ENCODE peak calls at places on chromosomes 12 and 14, in five cellular contexts. One of them, this sample, is unnamed.

GRCh38 chr14:78130356-78130755 is 39.8 kb upstream of the NRXN3 start:
- DNase-seq in IMR-90: no peak
- DNase-seq in mesenchymal stem cell: no peak
- DNase-seq in neuronal stem cell: no peak
- DNase-seq in H1: no peak
- DNase-seq in this sample: no peak

GRCh38 chr14:65369560-65369959 is 43.0 kb upstream of the FUT8 start:
- DNase-seq in IMR-90: no peak
- DNase-seq in mesenchymal stem cell: no peak
- DNase-seq in neuronal stem cell: no peak
- DNase-seq in H1: no peak
- DNase-seq in this sample: no peak

GRCh38 chr12:59005195-59005961 is 85.1 kb upstream of the LRIG3 start:
- DNase-seq in IMR-90: peak
- DNase-seq in mesenchymal stem cell: peak
- DNase-seq in neuronal stem cell: no peak
- DNase-seq in H1: no peak
- DNase-seq in this sample: no peak

GRCh38 chr12:42296503-42297109 is 29.3 kb downstream of the ZCRB1 start:
- DNase-seq in IMR-90: no peak
- DNase-seq in mesenchymal stem cell: peak
- DNase-seq in neuronal stem cell: no peak
- DNase-seq in H1: peak
- DNase-seq in this sample: peak

GRCh38 chr14:78446807-78447206 is 276.6 kb downstream of the NRXN3 start:
- DNase-seq in IMR-90: no peak
- DNase-seq in mesenchymal stem cell: no peak
- DNase-seq in neuronal stem cell: peak
- DNase-seq in H1: no peak
- DNase-seq in this sample: no peak

GRCh38 chr14:65360144-65360784 is 52.3 kb upstream of the FUT8 start:
- DNase-seq in IMR-90: no peak
- DNase-seq in mesenchymal stem cell: no peak
- DNase-seq in neuronal stem cell: no peak
- DNase-seq in H1: no peak
- DNase-seq in this sample: no peak

GRCh38 chr14:93733646-93734045 is 54.6 kb downstream of the PRIMA1 start:
- DNase-seq in IMR-90: no peak
- DNase-seq in mesenchymal stem cell: no peak
- DNase-seq in neuronal stem cell: no peak
- DNase-seq in H1: no peak
- DNase-seq in this sample: no peak

GRCh38 chr12:1488908-1489381 is 105.4 kb downstream of the FBXL14 start:
- DNase-seq in IMR-90: peak
- DNase-seq in mesenchymal stem cell: peak
- DNase-seq in neuronal stem cell: peak
- DNase-seq in H1: no peak
- DNase-seq in this sample: no peak

GRCh38 chr12:55997535-55997859 is 421 bp downstream of the SUOX start:
- DNase-seq in IMR-90: no peak
- DNase-seq in mesenchymal stem cell: peak
- DNase-seq in neuronal stem cell: no peak
- DNase-seq in H1: no peak
- DNase-seq in this sample: no peak

GRCh38 chr12:66678640-66679268 is at the start of gene GRIP1:
- DNase-seq in IMR-90: no peak
- DNase-seq in mesenchymal stem cell: no peak
- DNase-seq in neuronal stem cell: peak
- DNase-seq in H1: no peak
- DNase-seq in this sample: peak

GRCh38 chr14:22099942-22100763 is 426.5 kb upstream of the OR4E1 start:
- DNase-seq in IMR-90: peak
- DNase-seq in mesenchymal stem cell: peak
- DNase-seq in neuronal stem cell: peak
- DNase-seq in H1: peak
- DNase-seq in this sample: peak

GRCh38 chr12:69007166-69007857 is 74.3 kb upstream of the CPM start:
- DNase-seq in IMR-90: peak
- DNase-seq in mesenchymal stem cell: peak
- DNase-seq in neuronal stem cell: peak
- DNase-seq in H1: no peak
- DNase-seq in this sample: peak

GRCh38 chr12:7145671-7146070 is 15.5 kb downstream of the CLSTN3 start:
- DNase-seq in IMR-90: no peak
- DNase-seq in mesenchymal stem cell: no peak
- DNase-seq in neuronal stem cell: no peak
- DNase-seq in H1: no peak
- DNase-seq in this sample: peak

GRCh38 chr14:97021571-97022171 is 224.5 kb downstream of the VRK1 start:
- DNase-seq in IMR-90: no peak
- DNase-seq in mesenchymal stem cell: no peak
- DNase-seq in neuronal stem cell: no peak
- DNase-seq in H1: no peak
- DNase-seq in this sample: no peak

GRCh38 chr12:114479831-114480230 is 73.9 kb upstream of the TBX5 start:
- DNase-seq in IMR-90: no peak
- DNase-seq in mesenchymal stem cell: no peak
- DNase-seq in neuronal stem cell: no peak
- DNase-seq in H1: peak
- DNase-seq in this sample: no peak

GRCh38 chr12:123933214-123933613 is 39.4 kb downstream of the CCDC92 start:
- DNase-seq in IMR-90: no peak
- DNase-seq in mesenchymal stem cell: no peak
- DNase-seq in neuronal stem cell: no peak
- DNase-seq in H1: no peak
- DNase-seq in this sample: no peak

GRCh38 chr12:38919191-38919590 is 13.8 kb upstream of the CPNE8 start:
- DNase-seq in IMR-90: no peak
- DNase-seq in mesenchymal stem cell: no peak
- DNase-seq in neuronal stem cell: no peak
- DNase-seq in H1: no peak
- DNase-seq in this sample: no peak

GRCh38 chr12:79438480-79439178 is 252.1 kb downstream of the PAWR start:
- DNase-seq in IMR-90: peak
- DNase-seq in mesenchymal stem cell: no peak
- DNase-seq in neuronal stem cell: no peak
- DNase-seq in H1: no peak
- DNase-seq in this sample: no peak
- H2AFZ ChIP-seq in IMR-90: no peak
- H2AFZ ChIP-seq in mesenchymal stem cell: no peak
- H2AFZ ChIP-seq in neuronal stem cell: no peak
- H2AFZ ChIP-seq in H1: no peak
- H2AFZ ChIP-seq in this sample: no peak

DNA sequence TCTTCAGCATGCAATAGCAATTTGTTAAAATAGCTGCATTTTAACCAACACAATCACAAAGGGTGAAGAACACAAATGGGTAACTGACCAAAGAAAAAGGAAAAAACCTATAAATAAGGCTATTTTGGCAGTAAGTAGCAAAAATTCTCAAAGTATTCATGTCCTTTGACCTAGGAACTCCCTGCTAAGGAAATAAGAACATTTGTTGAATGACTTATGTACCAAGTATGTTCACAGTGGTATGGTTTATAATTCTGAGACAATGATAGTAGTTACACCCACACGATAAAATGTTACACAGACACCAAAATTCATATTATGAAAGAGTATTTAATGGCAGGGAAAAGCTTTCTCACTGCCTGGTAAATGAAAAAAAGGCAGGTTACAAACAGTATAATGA is 16.9 kb downstream of the CCDC88C start:
- DNase-seq in IMR-90: peak
- DNase-seq in mesenchymal stem cell: no peak
- DNase-seq in neuronal stem cell: no peak
- DNase-seq in H1: no peak
- DNase-seq in this sample: peak
- H3K4me3 ChIP-seq in IMR-90: no peak
- H3K4me3 ChIP-seq in mesenchymal stem cell: no peak
- H3K4me3 ChIP-seq in neuronal stem cell: no peak
- H3K4me3 ChIP-seq in H1: no peak
- H3K4me3 ChIP-seq in this sample: no peak

GRCh38 chr12:8697120-8697475 is 693 bp upstream of the RIMKLB start:
- DNase-seq in IMR-90: peak
- DNase-seq in mesenchymal stem cell: peak
- DNase-seq in neuronal stem cell: no peak
- DNase-seq in H1: no peak
- DNase-seq in this sample: peak
- H3K18ac ChIP-seq in IMR-90: no peak
- H3K18ac ChIP-seq in mesenchymal stem cell: peak
- H3K18ac ChIP-seq in neuronal stem cell: peak
- H3K18ac ChIP-seq in H1: peak
- H3K18ac ChIP-seq in this sample: peak

GRCh38 chr12:63814146-63814774 is 30.2 kb upstream of the SRGAP1 start:
- DNase-seq in IMR-90: no peak
- DNase-seq in mesenchymal stem cell: no peak
- DNase-seq in neuronal stem cell: no peak
- DNase-seq in H1: no peak
- DNase-seq in this sample: no peak
- H2AFZ ChIP-seq in IMR-90: no peak
- H2AFZ ChIP-seq in mesenchymal stem cell: no peak
- H2AFZ ChIP-seq in neuronal stem cell: no peak
- H2AFZ ChIP-seq in H1: no peak
- H2AFZ ChIP-seq in this sample: no peak

DNA sequence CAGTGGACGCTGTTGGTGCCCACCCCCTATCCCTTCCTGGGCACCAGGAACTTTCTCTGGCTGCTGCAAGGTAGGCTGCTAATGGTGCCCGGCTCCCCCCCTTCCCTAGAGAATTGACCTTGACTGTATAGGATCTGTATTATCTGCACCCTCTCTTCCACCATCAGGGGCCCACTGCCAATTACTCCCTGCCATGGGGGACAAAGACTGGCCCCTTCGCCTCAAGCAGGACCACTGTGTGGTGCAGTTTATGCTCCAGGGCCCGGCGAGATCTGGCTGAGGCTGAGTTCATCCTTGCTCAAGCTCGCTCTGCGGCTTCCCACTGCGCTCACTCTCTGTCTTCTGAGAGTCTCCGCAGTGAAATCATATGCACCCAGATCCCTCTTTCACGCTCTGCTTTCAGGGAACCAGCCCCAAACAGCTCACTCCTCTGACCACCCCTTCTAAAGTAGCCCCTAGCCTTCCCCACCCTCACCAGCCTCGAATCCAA is 95.2 kb downstream of the LGMN start:
- DNase-seq in IMR-90: no peak
- DNase-seq in mesenchymal stem cell: no peak
- DNase-seq in neuronal stem cell: no peak
- DNase-seq in H1: no peak
- DNase-seq in this sample: no peak
- H3K4me3 ChIP-seq in IMR-90: no peak
- H3K4me3 ChIP-seq in mesenchymal stem cell: no peak
- H3K4me3 ChIP-seq in neuronal stem cell: no peak
- H3K4me3 ChIP-seq in H1: no peak
- H3K4me3 ChIP-seq in this sample: no peak

GRCh38 chr12:116370004-116370404 is 92.5 kb upstream of the MED13L start:
- DNase-seq in IMR-90: peak
- DNase-seq in mesenchymal stem cell: peak
- DNase-seq in neuronal stem cell: no peak
- DNase-seq in H1: no peak
- DNase-seq in this sample: peak

GRCh38 chr12:116366456-116366776 is 88.9 kb upstream of the MED13L start:
- DNase-seq in IMR-90: no peak
- DNase-seq in mesenchymal stem cell: no peak
- DNase-seq in neuronal stem cell: no peak
- DNase-seq in H1: no peak
- DNase-seq in this sample: peak

GRCh38 chr12:116366824-116367223 is 89.3 kb upstream of the MED13L start:
- DNase-seq in IMR-90: no peak
- DNase-seq in mesenchymal stem cell: no peak
- DNase-seq in neuronal stem cell: no peak
- DNase-seq in H1: no peak
- DNase-seq in this sample: peak

GRCh38 chr12:116370886-116371580 is 93.5 kb upstream of the MED13L start:
- DNase-seq in IMR-90: no peak
- DNase-seq in mesenchymal stem cell: peak
- DNase-seq in neuronal stem cell: no peak
- DNase-seq in H1: no peak
- DNase-seq in this sample: peak

DNA sequence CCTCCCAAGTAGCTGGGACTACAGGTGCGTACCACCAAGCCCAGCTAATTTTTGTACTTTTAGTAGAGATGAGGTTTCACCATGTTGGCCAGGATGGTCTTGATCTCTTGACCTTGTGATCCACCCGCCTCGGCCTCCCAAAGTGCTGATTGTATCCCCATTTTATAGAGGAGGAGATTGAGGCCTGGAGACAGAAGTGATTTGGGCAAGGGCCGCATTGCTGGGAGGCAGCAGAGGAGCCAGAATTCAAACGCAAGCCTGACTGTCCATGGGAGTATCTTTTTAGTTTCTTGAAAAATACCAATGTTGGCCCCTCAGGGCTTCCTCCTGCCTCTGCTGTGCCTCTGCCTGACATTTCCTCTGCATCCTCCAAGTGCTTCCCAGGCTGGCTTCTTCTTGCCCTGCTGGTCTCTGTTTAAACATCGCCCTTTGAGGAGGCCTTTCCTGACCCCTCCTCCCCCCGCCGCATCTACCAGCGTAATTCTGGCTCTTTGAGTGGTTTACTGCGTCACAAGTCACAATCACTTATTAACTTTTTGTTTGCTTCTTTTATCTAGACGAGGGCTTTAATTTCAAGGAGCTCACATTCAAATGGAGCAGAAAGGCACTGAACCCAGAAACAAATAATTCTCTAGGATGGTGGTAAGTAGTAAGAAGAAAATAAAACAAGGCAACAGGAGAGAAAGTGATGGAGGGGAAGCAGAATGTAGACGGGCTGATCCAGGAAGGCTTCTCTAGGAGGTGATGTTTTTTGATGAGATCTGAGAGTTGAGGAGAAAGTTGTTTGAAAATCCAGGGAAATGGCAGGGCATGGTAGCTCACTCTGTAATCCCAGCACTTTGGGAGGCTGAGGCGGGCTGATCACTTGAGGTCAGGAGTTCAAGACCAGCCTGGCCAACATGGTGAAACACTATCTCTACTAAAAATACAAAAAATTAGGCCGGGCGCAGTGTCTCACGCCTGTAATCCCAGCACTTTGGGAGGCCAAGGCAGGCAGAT is 91.0 kb upstream of the MED13L start:
- DNase-seq in IMR-90: no peak
- DNase-seq in mesenchymal stem cell: peak
- DNase-seq in neuronal stem cell: no peak
- DNase-seq in H1: no peak
- DNase-seq in this sample: peak
- H3K18ac ChIP-seq in IMR-90: no peak
- H3K18ac ChIP-seq in mesenchymal stem cell: no peak
- H3K18ac ChIP-seq in neuronal stem cell: no peak
- H3K18ac ChIP-seq in H1: no peak
- H3K18ac ChIP-seq in this sample: no peak

This sample was measured in trophoblast cell.